ENCODE peak calls at places on chromosome 17, in ten cellular contexts. M, W, Q, E, Z, F, D, Y, C and G are unnamed samples.

GRCh38 chr17:35866356-35866950 is 2.2 kb downstream of the HEATR9 start:
- DNase-seq in F (no peak), D (no peak), E (no peak), C (no peak), Z (no peak), W (no peak), Q (no peak), Y (peak; percentile 9), M (no peak), G (peak; percentile 68)

GRCh38 chr17:63314766-63315165 is 131.3 kb downstream of the CYB561 start:
- DNase-seq in C (no peak), D (no peak), F (no peak), Q (no peak), W (no peak), M (no peak), Z (no peak), E (no peak), Y (no peak), G (no peak)

GRCh38 chr17:32141690-32142037 is 638 bp upstream of the RHOT1 start:
- DNase-seq in Y (no peak), Q (no peak), D (no peak), Z (no peak), E (no peak), W (no peak), C (no peak), F (no peak), M (no peak), G (no peak)

GRCh38 chr17:63516910-63517824 is 6.0 kb upstream of the KCNH6 start:
- DNase-seq in Z (peak; percentile 43), C (peak; percentile 78), Y (peak; percentile 48), M (no peak), E (no peak), F (peak; percentile 7), W (no peak), Q (no peak), D (no peak), G (peak; percentile 14)

GRCh38 chr17:28113269-28113668 is 70.8 kb downstream of the NLK start:
- DNase-seq in M (no peak), F (no peak), Y (no peak), Z (no peak), D (no peak), E (no peak), W (no peak), C (no peak), Q (no peak), G (no peak)

GRCh38 chr17:34414338-34414737 is 51.3 kb upstream of the CCL1 start:
- DNase-seq in E (no peak), W (no peak), F (no peak), D (no peak), C (no peak), Z (no peak), M (no peak), Y (no peak), Q (no peak), G (no peak)

GRCh38 chr17:66727634-66728570 is 107.0 kb upstream of the CACNG5 start:
- DNase-seq in M (peak; percentile 73), Z (peak; percentile 50), E (no peak), Q (peak; percentile 81), D (peak; percentile 81), W (peak; percentile 37), F (peak; percentile 52), C (no peak), Y (peak; percentile 34), G (peak; percentile 63)

GRCh38 chr17:29368926-29369325 is 21.2 kb upstream of the TAOK1 start:
- DNase-seq in Z (peak; percentile 66), D (no peak), Q (no peak), C (no peak), W (peak; percentile 28), Y (no peak), E (no peak), F (peak; percentile 24), M (no peak), G (peak; percentile 45)

GRCh38 chr17:51044964-51045363 is 75.7 kb downstream of the SPAG9 start:
- DNase-seq in M (no peak), C (no peak), Z (no peak), D (no peak), E (no peak), F (peak; percentile 14), W (no peak), Q (no peak), Y (no peak), G (no peak)

DNA sequence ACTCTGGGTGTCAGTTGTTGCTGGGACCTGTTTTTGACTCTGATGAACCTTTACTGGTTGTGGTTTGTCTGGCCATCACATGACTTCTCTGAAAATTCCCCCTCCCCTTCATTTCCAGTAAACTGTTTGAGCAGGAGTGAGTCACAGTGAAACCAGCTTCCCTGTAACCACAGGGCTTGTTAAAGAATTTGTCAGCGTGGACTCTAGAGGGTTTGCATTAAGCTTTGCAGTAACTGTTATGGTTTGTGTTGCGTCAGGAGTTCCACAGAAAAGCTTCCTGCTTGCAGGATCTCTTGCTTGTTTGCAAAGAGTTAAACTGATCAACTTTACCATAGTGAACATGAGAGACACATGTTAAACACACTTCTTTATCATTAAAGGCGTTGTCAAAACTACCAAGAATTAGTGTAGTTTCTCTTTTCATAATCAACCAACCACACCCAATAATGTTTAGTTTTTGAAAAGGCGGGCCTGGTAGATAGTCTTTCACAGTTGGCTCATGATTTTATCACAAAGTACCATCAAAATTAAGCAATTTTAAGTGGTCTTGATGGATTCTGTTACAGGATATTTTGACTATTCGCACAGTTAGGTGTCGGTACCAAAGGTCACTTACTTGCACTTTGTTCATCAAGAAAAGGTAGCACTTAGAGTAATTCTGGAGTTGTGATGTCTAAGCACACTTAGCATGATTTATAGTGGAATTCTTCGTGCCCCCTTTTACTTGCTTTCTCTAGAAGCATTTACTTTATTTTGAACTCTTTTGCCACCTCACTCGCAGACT is 79.3 kb downstream of the VMP1 start:
- DNase-seq in F (peak; percentile 100), D (peak; percentile 30), W (peak; percentile 52), Q (peak; percentile 83), Y (peak; percentile 100), Z (peak; percentile 99), C (peak; percentile 99), M (peak; percentile 89), E (peak; percentile 100), G (peak; percentile 100)
- TF ChIP-seq CTCF in F (no peak), D (no peak), W (no peak), Q (no peak), Y (peak; percentile 32), Z (no peak), C (peak; percentile 12), M (no peak), E (no peak), G (peak; percentile 2)

GRCh38 chr17:38600416-38600815 is 5.3 kb downstream of the SRCIN1 start:
- DNase-seq in Z (no peak), Y (no peak), W (no peak), F (no peak), E (no peak), C (no peak), D (no peak), M (no peak), Q (no peak), G (no peak)

GRCh38 chr17:38600906-38601305 is 4.8 kb downstream of the SRCIN1 start:
- DNase-seq in M (no peak), Z (no peak), Q (no peak), Y (no peak), D (no peak), W (no peak), C (no peak), F (no peak), E (no peak), G (no peak)

GRCh38 chr17:38602862-38603785 is 2.6 kb downstream of the SRCIN1 start:
- DNase-seq in Q (no peak), M (no peak), C (no peak), E (no peak), W (no peak), Y (no peak), F (no peak), D (no peak), Z (no peak), G (no peak)

GRCh38 chr17:38602453-38602852 is 3.3 kb downstream of the SRCIN1 start:
- DNase-seq in C (no peak), M (no peak), Y (peak; percentile 23), D (no peak), W (no peak), Q (no peak), F (no peak), E (no peak), Z (no peak), G (no peak)

DNA sequence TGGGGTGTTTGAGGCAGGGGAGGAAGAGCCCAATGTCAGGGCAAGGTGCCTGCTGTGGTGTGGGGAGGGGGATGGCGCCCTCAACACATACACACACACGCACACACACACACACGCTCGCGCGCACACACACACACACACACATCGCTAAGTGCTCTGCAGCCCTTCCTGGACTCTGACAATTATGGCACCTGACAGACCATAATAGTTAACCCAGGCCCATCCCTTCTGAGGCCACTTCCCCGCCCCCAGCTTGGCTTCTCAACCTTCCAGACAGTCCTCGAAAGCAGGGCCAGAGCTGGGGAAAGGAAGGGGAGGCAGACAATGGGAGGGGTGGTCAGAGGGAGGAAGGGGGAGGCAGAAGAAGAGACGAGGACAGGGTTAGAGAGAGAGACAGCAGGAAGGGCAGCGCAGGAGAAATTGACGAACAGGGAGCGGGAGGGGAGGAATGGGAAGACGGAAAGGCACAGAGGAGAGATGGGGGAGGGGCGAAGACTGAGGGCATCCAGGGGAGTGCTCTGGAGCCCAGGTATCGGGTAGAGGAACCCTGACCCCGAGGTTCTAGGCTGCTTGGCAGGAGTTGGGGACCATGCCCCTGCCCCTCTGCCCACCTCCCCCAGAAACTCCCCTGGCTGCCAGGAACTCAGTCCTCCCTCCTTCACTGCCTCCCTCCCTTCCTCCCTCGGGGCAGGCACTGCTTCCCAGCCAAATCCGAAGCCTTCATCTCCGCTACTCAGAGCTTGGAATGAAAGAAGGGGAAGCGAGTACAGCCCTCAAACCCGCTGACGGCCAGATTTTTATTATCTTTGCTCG is 4.0 kb downstream of the SRCIN1 start:
- DNase-seq in C (no peak), M (no peak), F (no peak), W (no peak), Y (no peak), Q (peak; percentile 86), E (no peak), Z (no peak), D (peak; percentile 36), G (no peak)
- H3K4me3 ChIP-seq in C (no peak overlapping the region), M (no peak overlapping the region), F (no peak overlapping the region), W (no peak overlapping the region), Y (no peak overlapping the region), Q (no peak overlapping the region), E (no peak overlapping the region), Z (no peak overlapping the region), D (no peak overlapping the region), G (no peak overlapping the region)

GRCh38 chr17:56478836-56479447 is 114.6 kb upstream of the NOG start:
- DNase-seq in Y (peak; percentile 13), C (no peak), Q (peak; percentile 20), W (no peak), Z (peak; percentile 9), M (peak; percentile 5), D (peak; percentile 19), F (peak; percentile 15), E (no peak), G (peak; percentile 22)
- TF ChIP-seq CTCF in Y (peak; percentile 54), C (peak; percentile 72), Q (peak; percentile 21), W (peak; percentile 43), Z (peak; percentile 54), M (peak; percentile 37), D (peak; percentile 34), F (peak; percentile 45), E (peak; percentile 43), G (no peak)

DNA sequence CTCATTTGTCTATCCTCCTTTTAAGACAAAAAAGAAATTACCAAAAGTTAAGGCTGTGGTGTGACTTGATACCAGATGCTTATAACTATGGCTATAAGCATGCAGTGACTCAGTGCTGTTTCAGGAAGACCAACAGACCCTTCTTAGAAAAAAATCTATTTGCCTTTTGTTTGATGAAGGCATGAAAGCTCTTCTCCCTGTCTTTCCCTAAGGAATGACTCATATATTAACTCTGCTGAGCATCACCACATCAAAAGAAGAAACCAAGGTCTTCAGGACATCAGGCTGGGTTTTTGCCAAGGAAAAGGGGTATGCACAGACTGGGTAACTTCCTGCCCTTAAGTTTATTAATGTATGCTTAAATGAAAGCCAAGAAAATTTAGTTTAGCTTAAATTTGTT is 47.1 kb downstream of the VMP1 start:
- DNase-seq in W (no peak), Q (no peak), D (no peak), Z (peak; percentile 91), M (no peak), E (peak; percentile 96), C (peak; percentile 74), Y (peak; percentile 96), F (peak; percentile 99), G (peak; percentile 92)
- H3K4me3 ChIP-seq in W (no peak overlapping the region), Q (no peak overlapping the region), D (no peak overlapping the region), Z (no peak overlapping the region), M (no peak overlapping the region), E (no peak overlapping the region), C (no peak overlapping the region), Y (no peak overlapping the region), F (no peak overlapping the region), G (no peak overlapping the region)